ENCODE peak calls at places on chromosome 6, in six cellular contexts. One of them, this sample, is unnamed.

GRCh38 chr6:170187669-170188566 is 103.0 kb downstream of the DLL1 start:
- DNase-seq in T-helper 2 cell: no peak
- DNase-seq in HTR-8/SVneo: no peak
- DNase-seq in GM12865: no peak
- DNase-seq in pancreas: no peak
- DNase-seq in glutamatergic neuron: no peak
- DNase-seq in this sample: peak

GRCh38 chr6:134909701-134910595 is 40.0 kb downstream of the ALDH8A1 start:
- DNase-seq in T-helper 2 cell: no peak
- DNase-seq in HTR-8/SVneo: no peak
- DNase-seq in GM12865: no peak
- DNase-seq in pancreas: no peak
- DNase-seq in glutamatergic neuron: peak
- DNase-seq in this sample: no peak

GRCh38 chr6:153038378-153038777 is 35.9 kb upstream of the MTRF1L start:
- DNase-seq in T-helper 2 cell: no peak
- DNase-seq in HTR-8/SVneo: no peak
- DNase-seq in GM12865: no peak
- DNase-seq in pancreas: no peak
- DNase-seq in glutamatergic neuron: no peak
- DNase-seq in this sample: no peak

GRCh38 chr6:56437171-56437900 is 190.0 kb upstream of the COL21A1 start:
- DNase-seq in T-helper 2 cell: no peak
- DNase-seq in HTR-8/SVneo: no peak
- DNase-seq in GM12865: no peak
- DNase-seq in pancreas: no peak
- DNase-seq in glutamatergic neuron: no peak
- DNase-seq in this sample: no peak

GRCh38 chr6:2639167-2639566 is 111.6 kb downstream of the MYLK4 start:
- DNase-seq in T-helper 2 cell: no peak
- DNase-seq in HTR-8/SVneo: no peak
- DNase-seq in GM12865: no peak
- DNase-seq in pancreas: no peak
- DNase-seq in glutamatergic neuron: no peak
- DNase-seq in this sample: no peak

GRCh38 chr6:119105262-119105661 is 26.8 kb upstream of the FAM184A start:
- DNase-seq in T-helper 2 cell: no peak
- DNase-seq in HTR-8/SVneo: no peak
- DNase-seq in GM12865: no peak
- DNase-seq in pancreas: no peak
- DNase-seq in glutamatergic neuron: no peak
- DNase-seq in this sample: no peak

GRCh38 chr6:54135665-54136370 is 24.6 kb downstream of the MLIP start:
- DNase-seq in T-helper 2 cell: no peak
- DNase-seq in HTR-8/SVneo: peak
- DNase-seq in GM12865: no peak
- DNase-seq in pancreas: no peak
- DNase-seq in glutamatergic neuron: no peak
- DNase-seq in this sample: no peak

GRCh38 chr6:170096191-170096802 is 194.6 kb downstream of the DLL1 start:
- DNase-seq in T-helper 2 cell: no peak
- DNase-seq in HTR-8/SVneo: no peak
- DNase-seq in GM12865: no peak
- DNase-seq in pancreas: peak
- DNase-seq in glutamatergic neuron: no peak
- DNase-seq in this sample: peak

GRCh38 chr6:168031411-168032382 is 34.2 kb downstream of the KIF25 start:
- DNase-seq in T-helper 2 cell: no peak
- DNase-seq in HTR-8/SVneo: no peak
- DNase-seq in GM12865: no peak
- DNase-seq in pancreas: no peak
- DNase-seq in glutamatergic neuron: no peak
- DNase-seq in this sample: peak

GRCh38 chr6:18447552-18447951 is 60.4 kb downstream of the RNF144B start:
- DNase-seq in T-helper 2 cell: no peak
- DNase-seq in HTR-8/SVneo: no peak
- DNase-seq in GM12865: no peak
- DNase-seq in pancreas: no peak
- DNase-seq in glutamatergic neuron: no peak
- DNase-seq in this sample: no peak

GRCh38 chr6:84976516-84977420 is 212.4 kb upstream of the TBX18 start:
- DNase-seq in T-helper 2 cell: no peak
- DNase-seq in HTR-8/SVneo: no peak
- DNase-seq in GM12865: no peak
- DNase-seq in pancreas: no peak
- DNase-seq in glutamatergic neuron: no peak
- DNase-seq in this sample: no peak

GRCh38 chr6:24761193-24761835 is 13.4 kb upstream of the GMNN start:
- DNase-seq in T-helper 2 cell: no peak
- DNase-seq in HTR-8/SVneo: no peak
- DNase-seq in GM12865: peak
- DNase-seq in pancreas: no peak
- DNase-seq in glutamatergic neuron: no peak
- DNase-seq in this sample: no peak

GRCh38 chr6:16148498-16148897 is 19.6 kb downstream of the MYLIP start:
- DNase-seq in T-helper 2 cell: no peak
- DNase-seq in HTR-8/SVneo: no peak
- DNase-seq in GM12865: no peak
- DNase-seq in pancreas: peak
- DNase-seq in glutamatergic neuron: peak
- DNase-seq in this sample: no peak

GRCh38 chr6:90896165-90896549 is 309.3 kb upstream of the MAP3K7 start:
- DNase-seq in T-helper 2 cell: no peak
- DNase-seq in HTR-8/SVneo: no peak
- DNase-seq in GM12865: no peak
- DNase-seq in pancreas: no peak
- DNase-seq in glutamatergic neuron: no peak
- DNase-seq in this sample: no peak

GRCh38 chr6:92538296-92538695 is 881.1 kb downstream of the EPHA7 start:
- DNase-seq in T-helper 2 cell: no peak
- DNase-seq in HTR-8/SVneo: no peak
- DNase-seq in GM12865: no peak
- DNase-seq in pancreas: no peak
- DNase-seq in glutamatergic neuron: no peak
- DNase-seq in this sample: no peak

GRCh38 chr6:150290429-150290828 is 78.4 kb upstream of the IYD start:
- DNase-seq in T-helper 2 cell: no peak
- DNase-seq in HTR-8/SVneo: no peak
- DNase-seq in GM12865: no peak
- DNase-seq in pancreas: no peak
- DNase-seq in glutamatergic neuron: no peak
- DNase-seq in this sample: no peak

This sample was measured in osteocyte.